ENCODE peak calls at places on chromosomes 11 and 22, in nine cellular contexts. R is NCI-H1092; L is activated CD4-positive, alpha-beta T cell treated with anti-CD3 and anti-CD28 coated beads, Interleukin-2, amount 50 U/mL, for 1 hour; S is GDM1; M is ELR; U is ecto neural progenitor cell; H is pancreas; C is left ventricle myocardium superior; O is epithelial cell of prostate. Y is an unnamed sample.

GRCh38 chr11:29159552-29160465 is 857.0 kb downstream of the KCNA4 start:
- DNase-seq in M (peak), U (peak), H (peak), R (peak), L (no peak), S (peak), C (no peak), O (no peak), Y (peak)

GRCh38 chr11:113675565-113675964 is 30.5 kb downstream of the TMPRSS5 start:
- DNase-seq in C (no peak), S (no peak), U (no peak), M (no peak), L (no peak), R (no peak), H (no peak), O (no peak), Y (no peak)

GRCh38 chr22:47154621-47155081 is 392.2 kb downstream of the TBC1D22A start:
- DNase-seq in R (no peak), U (no peak), O (no peak), M (peak), S (no peak), L (no peak), H (peak), C (peak), Y (peak)

GRCh38 chr11:123393312-123393927 is 36.6 kb upstream of the GRAMD1B start:
- DNase-seq in M (no peak), C (no peak), R (no peak), U (no peak), L (no peak), O (no peak), S (no peak), H (no peak), Y (no peak)

GRCh38 chr11:126172596-126173038 is 38.8 kb downstream of the RPUSD4 start:
- DNase-seq in O (no peak), L (no peak), R (no peak), M (no peak), S (no peak), U (no peak), C (peak), H (no peak), Y (no peak)

GRCh38 chr11:96426356-96427103 is 36.7 kb downstream of the JRKL start:
- DNase-seq in O (no peak), U (no peak), S (no peak), L (no peak), H (no peak), M (peak), C (no peak), R (no peak), Y (peak)

GRCh38 chr22:30795118-30795517 is 100.4 kb downstream of the OSBP2 start:
- DNase-seq in H (no peak), U (no peak), R (no peak), S (no peak), C (no peak), L (no peak), O (no peak), M (no peak), Y (no peak)

GRCh38 chr22:20243176-20243544 is 25.0 kb downstream of the RTN4R start:
- DNase-seq in S (no peak), U (no peak), H (no peak), L (no peak), M (no peak), C (no peak), O (no peak), R (no peak), Y (no peak)

GRCh38 chr22:37355174-37355573 is 72.1 kb downstream of the ELFN2 start:
- DNase-seq in L (no peak), O (no peak), H (no peak), U (no peak), M (no peak), C (no peak), S (no peak), R (no peak), Y (no peak)

GRCh38 chr11:75246673-75247350 is 6.2 kb downstream of the TPBGL start:
- DNase-seq in U (no peak), C (no peak), R (no peak), M (no peak), H (no peak), O (no peak), S (no peak), L (no peak), Y (no peak)

GRCh38 chr11:121553806-121554205 is 101.0 kb upstream of the SORL1-AS1 start:
- DNase-seq in M (no peak), S (no peak), L (no peak), R (no peak), O (no peak), U (no peak), C (no peak), H (peak), Y (no peak)

GRCh38 chr11:76652989-76653673 is 17.4 kb downstream of the LRRC32 start:
- DNase-seq in O (no peak), S (no peak), R (no peak), C (no peak), H (no peak), U (no peak), M (no peak), L (no peak), Y (no peak)

GRCh38 chr11:62427630-62428233 is 8.9 kb downstream of the SCGB1A1 start:
- DNase-seq in L (no peak), S (no peak), H (no peak), R (no peak), C (no peak), O (no peak), U (no peak), M (peak), Y (peak)

Y was measured in SK-MEL-5.